ENCODE peak calls at places on chromosome 4, in five cellular contexts. One of them, this sample, is unnamed.

GRCh38 chr4:151862766-151863165 is 102.0 kb upstream of the GATB start:
- DNase-seq in astrocyte of the hippocampus: peak
- DNase-seq in NCI-H146: no peak
- DNase-seq in activated T-helper 1 cell treated with Interleukin-2 at 50 U/mL for 16 hours: no peak
- DNase-seq in H9: no peak
- DNase-seq in this sample: peak

GRCh38 chr4:117968606-117969005 is 65.7 kb upstream of the NDST3 start:
- DNase-seq in astrocyte of the hippocampus: no peak
- DNase-seq in NCI-H146: no peak
- DNase-seq in activated T-helper 1 cell treated with Interleukin-2 at 50 U/mL for 16 hours: no peak
- DNase-seq in H9: no peak
- DNase-seq in this sample: no peak

GRCh38 chr4:129364747-129365452 is 268.9 kb downstream of the C4orf33 start:
- DNase-seq in astrocyte of the hippocampus: no peak
- DNase-seq in NCI-H146: no peak
- DNase-seq in activated T-helper 1 cell treated with Interleukin-2 at 50 U/mL for 16 hours: no peak
- DNase-seq in H9: no peak
- DNase-seq in this sample: no peak

GRCh38 chr4:103018391-103019318 is 850 bp downstream of the SLC9B1 start:
- DNase-seq in astrocyte of the hippocampus: peak
- DNase-seq in NCI-H146: peak
- DNase-seq in activated T-helper 1 cell treated with Interleukin-2 at 50 U/mL for 16 hours: no peak
- DNase-seq in H9: no peak
- DNase-seq in this sample: no peak

GRCh38 chr4:4427886-4428285 is 41.0 kb downstream of the NSG1 start:
- DNase-seq in astrocyte of the hippocampus: peak
- DNase-seq in NCI-H146: no peak
- DNase-seq in activated T-helper 1 cell treated with Interleukin-2 at 50 U/mL for 16 hours: no peak
- DNase-seq in H9: no peak
- DNase-seq in this sample: no peak

GRCh38 chr4:134219043-134219442 is 17.5 kb upstream of the PABPC4L start:
- DNase-seq in astrocyte of the hippocampus: no peak
- DNase-seq in NCI-H146: no peak
- DNase-seq in activated T-helper 1 cell treated with Interleukin-2 at 50 U/mL for 16 hours: no peak
- DNase-seq in H9: no peak
- DNase-seq in this sample: no peak

GRCh38 chr4:19309365-19309764 is 942.3 kb upstream of the SLIT2 start:
- DNase-seq in astrocyte of the hippocampus: peak
- DNase-seq in NCI-H146: peak
- DNase-seq in activated T-helper 1 cell treated with Interleukin-2 at 50 U/mL for 16 hours: no peak
- DNase-seq in H9: no peak
- DNase-seq in this sample: peak

GRCh38 chr4:109559625-109559982 is 442 bp upstream of the MCUB start:
- DNase-seq in astrocyte of the hippocampus: peak
- DNase-seq in NCI-H146: peak
- DNase-seq in activated T-helper 1 cell treated with Interleukin-2 at 50 U/mL for 16 hours: peak
- DNase-seq in H9: peak
- DNase-seq in this sample: peak

GRCh38 chr4:182369211-182369610 is 126.0 kb downstream of the TENM3 start:
- DNase-seq in astrocyte of the hippocampus: peak
- DNase-seq in NCI-H146: no peak
- DNase-seq in activated T-helper 1 cell treated with Interleukin-2 at 50 U/mL for 16 hours: no peak
- DNase-seq in H9: no peak
- DNase-seq in this sample: no peak

GRCh38 chr4:144562019-144562740 is 83.8 kb upstream of the HHIP start:
- DNase-seq in astrocyte of the hippocampus: no peak
- DNase-seq in NCI-H146: peak
- DNase-seq in activated T-helper 1 cell treated with Interleukin-2 at 50 U/mL for 16 hours: no peak
- DNase-seq in H9: peak
- DNase-seq in this sample: no peak

GRCh38 chr4:32140636-32141035 is 1420.5 kb downstream of the PCDH7 start:
- DNase-seq in astrocyte of the hippocampus: peak
- DNase-seq in NCI-H146: peak
- DNase-seq in activated T-helper 1 cell treated with Interleukin-2 at 50 U/mL for 16 hours: no peak
- DNase-seq in H9: no peak
- DNase-seq in this sample: peak

GRCh38 chr4:6476893-6477292 is 4.5 kb upstream of the PPP2R2C start:
- DNase-seq in astrocyte of the hippocampus: no peak
- DNase-seq in NCI-H146: no peak
- DNase-seq in activated T-helper 1 cell treated with Interleukin-2 at 50 U/mL for 16 hours: no peak
- DNase-seq in H9: peak
- DNase-seq in this sample: no peak

GRCh38 chr4:41069268-41069667 is 145.1 kb downstream of the APBB2 start:
- DNase-seq in astrocyte of the hippocampus: peak
- DNase-seq in NCI-H146: peak
- DNase-seq in activated T-helper 1 cell treated with Interleukin-2 at 50 U/mL for 16 hours: no peak
- DNase-seq in H9: no peak
- DNase-seq in this sample: no peak

GRCh38 chr4:68581382-68582338 is 5.5 kb upstream of the UGT2B17 start:
- DNase-seq in astrocyte of the hippocampus: no peak
- DNase-seq in NCI-H146: no peak
- DNase-seq in activated T-helper 1 cell treated with Interleukin-2 at 50 U/mL for 16 hours: no peak
- DNase-seq in H9: no peak
- DNase-seq in this sample: no peak

GRCh38 chr4:157121396-157121795 is 45.4 kb downstream of the GLRB start:
- DNase-seq in astrocyte of the hippocampus: peak
- DNase-seq in NCI-H146: no peak
- DNase-seq in activated T-helper 1 cell treated with Interleukin-2 at 50 U/mL for 16 hours: no peak
- DNase-seq in H9: no peak
- DNase-seq in this sample: no peak

GRCh38 chr4:138892483-138893386 is 122.8 kb upstream of the NOCT start:
- DNase-seq in astrocyte of the hippocampus: no peak
- DNase-seq in NCI-H146: no peak
- DNase-seq in activated T-helper 1 cell treated with Interleukin-2 at 50 U/mL for 16 hours: no peak
- DNase-seq in H9: no peak
- DNase-seq in this sample: no peak

GRCh38 chr4:101346312-101346561 is 1.1 kb downstream of the PPP3CA start:
- DNase-seq in astrocyte of the hippocampus: no peak
- DNase-seq in NCI-H146: no peak
- DNase-seq in activated T-helper 1 cell treated with Interleukin-2 at 50 U/mL for 16 hours: peak
- DNase-seq in H9: no peak
- DNase-seq in this sample: no peak

GRCh38 chr4:73142995-73143547 is 73.6 kb upstream of the COX18 start:
- DNase-seq in astrocyte of the hippocampus: no peak
- DNase-seq in NCI-H146: no peak
- DNase-seq in activated T-helper 1 cell treated with Interleukin-2 at 50 U/mL for 16 hours: no peak
- DNase-seq in H9: no peak
- DNase-seq in this sample: no peak

GRCh38 chr4:17111436-17111835 is 213.0 kb upstream of the LDB2 start:
- DNase-seq in astrocyte of the hippocampus: no peak
- DNase-seq in NCI-H146: no peak
- DNase-seq in activated T-helper 1 cell treated with Interleukin-2 at 50 U/mL for 16 hours: no peak
- DNase-seq in H9: no peak
- DNase-seq in this sample: no peak

GRCh38 chr4:7658297-7659204 is 223.8 kb upstream of the PSAPL1 start:
- DNase-seq in astrocyte of the hippocampus: peak
- DNase-seq in NCI-H146: no peak
- DNase-seq in activated T-helper 1 cell treated with Interleukin-2 at 50 U/mL for 16 hours: no peak
- DNase-seq in H9: no peak
- DNase-seq in this sample: no peak

GRCh38 chr4:61583696-61584095 is 383.6 kb downstream of the ADGRL3 start:
- DNase-seq in astrocyte of the hippocampus: peak
- DNase-seq in NCI-H146: no peak
- DNase-seq in activated T-helper 1 cell treated with Interleukin-2 at 50 U/mL for 16 hours: no peak
- DNase-seq in H9: no peak
- DNase-seq in this sample: peak

GRCh38 chr4:25937801-25938200 is 23.8 kb downstream of the SMIM20 start:
- DNase-seq in astrocyte of the hippocampus: peak
- DNase-seq in NCI-H146: no peak
- DNase-seq in activated T-helper 1 cell treated with Interleukin-2 at 50 U/mL for 16 hours: no peak
- DNase-seq in H9: no peak
- DNase-seq in this sample: no peak

GRCh38 chr4:14110407-14110806 is 482.9 kb upstream of the BOD1L1 start:
- DNase-seq in astrocyte of the hippocampus: peak
- DNase-seq in NCI-H146: no peak
- DNase-seq in activated T-helper 1 cell treated with Interleukin-2 at 50 U/mL for 16 hours: no peak
- DNase-seq in H9: no peak
- DNase-seq in this sample: no peak

GRCh38 chr4:16897991-16898827 is at the start of gene LDB2:
- DNase-seq in astrocyte of the hippocampus: peak
- DNase-seq in NCI-H146: no peak
- DNase-seq in activated T-helper 1 cell treated with Interleukin-2 at 50 U/mL for 16 hours: no peak
- DNase-seq in H9: peak
- DNase-seq in this sample: no peak

GRCh38 chr4:89724716-89725115 is 112.2 kb downstream of the SNCA start:
- DNase-seq in astrocyte of the hippocampus: peak
- DNase-seq in NCI-H146: no peak
- DNase-seq in activated T-helper 1 cell treated with Interleukin-2 at 50 U/mL for 16 hours: no peak
- DNase-seq in H9: no peak
- DNase-seq in this sample: peak

GRCh38 chr4:143076723-143077122 is 108.0 kb upstream of the USP38 start:
- DNase-seq in astrocyte of the hippocampus: no peak
- DNase-seq in NCI-H146: no peak
- DNase-seq in activated T-helper 1 cell treated with Interleukin-2 at 50 U/mL for 16 hours: no peak
- DNase-seq in H9: no peak
- DNase-seq in this sample: no peak

GRCh38 chr4:151540728-151541437 is 131.9 kb downstream of the FHIP1A start:
- DNase-seq in astrocyte of the hippocampus: peak
- DNase-seq in NCI-H146: no peak
- DNase-seq in activated T-helper 1 cell treated with Interleukin-2 at 50 U/mL for 16 hours: no peak
- DNase-seq in H9: no peak
- DNase-seq in this sample: peak

GRCh38 chr4:37666625-37667071 is 19.5 kb downstream of the RELL1 start:
- DNase-seq in astrocyte of the hippocampus: peak
- DNase-seq in NCI-H146: no peak
- DNase-seq in activated T-helper 1 cell treated with Interleukin-2 at 50 U/mL for 16 hours: no peak
- DNase-seq in H9: no peak
- DNase-seq in this sample: peak

GRCh38 chr4:136336479-136336878 is 1195.8 kb downstream of the PCDH18 start:
- DNase-seq in astrocyte of the hippocampus: no peak
- DNase-seq in NCI-H146: no peak
- DNase-seq in activated T-helper 1 cell treated with Interleukin-2 at 50 U/mL for 16 hours: no peak
- DNase-seq in H9: no peak
- DNase-seq in this sample: no peak

GRCh38 chr4:54941994-54942552 is 183.3 kb downstream of the KDR start:
- DNase-seq in astrocyte of the hippocampus: no peak
- DNase-seq in NCI-H146: peak
- DNase-seq in activated T-helper 1 cell treated with Interleukin-2 at 50 U/mL for 16 hours: peak
- DNase-seq in H9: no peak
- DNase-seq in this sample: no peak

GRCh38 chr4:39785031-39785430 is 87.1 kb downstream of the UBE2K start:
- DNase-seq in astrocyte of the hippocampus: no peak
- DNase-seq in NCI-H146: no peak
- DNase-seq in activated T-helper 1 cell treated with Interleukin-2 at 50 U/mL for 16 hours: no peak
- DNase-seq in H9: no peak
- DNase-seq in this sample: no peak